ENCODE peak calls at places on chromosomes 12 and 14, in eight cellular contexts. Q is B cell; M is neural crest cell; E is D721Med; U is cardiac muscle cell; X is left colon; K is NCI-H1417 treated with DMSO at 0.1 percent for 48 hours; S is stimulated activated CD4-positive, alpha-beta T cell treated with anti-CD3 and anti-CD28 coated beads, Interleukin-2, amount 100 ng/mL, for 24 hours. Z is an unnamed sample.

GRCh38 chr12:17215754-17216153 is 609.8 kb upstream of the LMO3 start:
- DNase-seq in U (no peak), S (no peak), X (no peak), K (no peak), Q (no peak), M (no peak), E (no peak), Z (no peak)

GRCh38 chr14:23544511-23545447 is 6.8 kb downstream of the ZFHX2 start:
- DNase-seq in S (no peak), K (no peak), U (peak; percentile 38), M (no peak), E (no peak), X (no peak), Q (no peak), Z (no peak)

GRCh38 chr12:116508145-116509121 is 50.7 kb upstream of the MAP1LC3B2 start:
- DNase-seq in U (peak; percentile 54), K (no peak), X (no peak), E (no peak), M (peak; percentile 56), Q (peak; percentile 52), S (no peak), Z (no peak)

GRCh38 chr12:111393700-111394275 is 11.9 kb upstream of the SH2B3 start:
- DNase-seq in E (no peak), X (peak; percentile 52), M (no peak), Q (no peak), S (no peak), K (no peak), U (no peak), Z (no peak)

GRCh38 chr14:24273422-24273998 is 2.1 kb upstream of the RABGGTA start:
- DNase-seq in K (no peak), E (peak; percentile 60), U (no peak), S (no peak), Q (no peak), X (no peak), M (no peak), Z (no peak)

GRCh38 chr14:94827711-94828505 is 58.0 kb upstream of the GSC start:
- DNase-seq in M (no peak), E (no peak), Q (no peak), K (no peak), U (no peak), S (no peak), X (no peak), Z (peak; percentile 81)

GRCh38 chr14:105910426-105910825 is 384.0 kb downstream of the TMEM121 start:
- DNase-seq in M (no peak), U (no peak), Q (no peak), S (no peak), X (no peak), K (no peak), E (no peak), Z (no peak)

GRCh38 chr14:21087294-21088091 is 11.0 kb downstream of the ZNF219 start:
- DNase-seq in Q (peak; percentile 79), S (peak; percentile 50), X (no peak), K (peak; percentile 74), U (peak; percentile 94), M (peak; percentile 49), E (peak; percentile 31), Z (no peak)

GRCh38 chr12:51913071-51914033 is 6.0 kb downstream of the ACVRL1 start:
- DNase-seq in M (no peak), U (no peak), S (no peak), Q (no peak), E (no peak), X (no peak), K (no peak), Z (no peak)

Z was measured in breast epithelium.